ENCODE peak calls at places on chromosomes 5 and 9, in ten cellular contexts. G is body of pancreas, O is left lung, T is testis, M is mammary epithelial cell, U is heart right ventricle, V is ovary, Q is fibroblast of lung, B is ascending aorta, R is GM12878. F is an unnamed sample.
A peak's percentile ranks its signal among the peaks of the same experiment; 100 is the strongest.

GRCh38 chr9:114112778-114113585 is 13.9 kb upstream of the KIF12 start:
- DNase-seq in Q (peak; percentile 64), O (peak; percentile 43), M (peak; percentile 31), T (peak; percentile 96), B (no peak), U (peak; percentile 77), V (peak; percentile 81), G (peak; percentile 77), R (no peak), F (peak; percentile 81)

GRCh38 chr5:138148811-138149210 is 9.6 kb upstream of the NME5 start:
- DNase-seq in B (no peak), R (no peak), G (no peak), Q (peak; percentile 89), V (peak; percentile 26), U (peak; percentile 40), O (peak; percentile 37), M (peak; percentile 75), T (no peak), F (no peak)

GRCh38 chr9:122200960-122201635 is 27.7 kb downstream of the LHX6 start:
- DNase-seq in B (no peak), M (no peak), O (no peak), R (no peak), V (no peak), T (no peak), U (no peak), Q (peak; percentile 39), G (no peak), F (no peak)

GRCh38 chr9:468766-469496 is 254.3 kb downstream of the DOCK8 start:
- DNase-seq in O (no peak), M (no peak), U (peak; percentile 5), G (no peak), Q (no peak), B (no peak), T (no peak), R (peak; percentile 5), V (no peak), F (no peak)

GRCh38 chr9:113910036-113910639 is 34.0 kb downstream of the ZNF618 start:
- DNase-seq in O (no peak), T (no peak), V (no peak), G (peak; percentile 93), Q (no peak), U (no peak), R (no peak), M (no peak), B (no peak), F (no peak)

GRCh38 chr5:177983763-177984564 is 12.1 kb downstream of the PROP1 start:
- DNase-seq in M (no peak), B (no peak), G (no peak), U (no peak), O (no peak), Q (no peak), T (no peak), R (no peak), V (no peak), F (no peak)

GRCh38 chr5:45376463-45376862 is 319.7 kb downstream of the HCN1 start:
- DNase-seq in M (no peak), V (no peak), R (no peak), G (no peak), T (no peak), B (no peak), U (no peak), Q (peak; percentile 21), O (no peak), F (no peak)

GRCh38 chr5:68367717-68368116 is 152.2 kb downstream of the PIK3R1 start:
- DNase-seq in R (no peak), G (no peak), T (no peak), V (no peak), O (no peak), B (no peak), Q (no peak), M (no peak), U (no peak), F (no peak)

GRCh38 chr9:131266301-131267229 is 9.7 kb downstream of the FAM78A start:
- DNase-seq in G (peak; percentile 9), R (no peak), O (no peak), T (peak; percentile 67), M (no peak), B (peak; percentile 5), V (no peak), Q (no peak), U (no peak), F (no peak)

GRCh38 chr9:79104216-79104615 is 467.5 kb upstream of the TLE4 start:
- DNase-seq in M (no peak), B (no peak), T (no peak), O (no peak), V (no peak), G (no peak), U (no peak), Q (no peak), R (no peak), F (no peak)

GRCh38 chr5:95712347-95712958 is 18.7 kb upstream of the RHOBTB3 start:
- DNase-seq in U (no peak), B (no peak), G (no peak), V (no peak), R (no peak), Q (peak; percentile 41), M (peak; percentile 91), O (peak; percentile 46), T (no peak), F (no peak)

GRCh38 chr5:139137703-139138102 is 60.5 kb downstream of the SIL1 start:
- DNase-seq in T (no peak), G (peak; percentile 65), Q (peak; percentile 45), R (no peak), M (peak; percentile 52), V (no peak), B (no peak), U (no peak), O (no peak), F (no peak)

GRCh38 chr5:105828855-105829254 is 1841.9 kb downstream of the EFNA5 start:
- DNase-seq in Q (no peak), G (no peak), M (no peak), V (no peak), O (no peak), R (no peak), B (no peak), U (no peak), T (no peak), F (no peak)
- H3K4me1 ChIP-seq in Q (no peaks in the 10 kb centered on the region), G (peaks cover 7% of the 10 kb centered on the region), M (no peaks in the 10 kb centered on the region), V (no peaks in the 10 kb centered on the region), O (no peaks in the 10 kb centered on the region), R (no peaks in the 10 kb centered on the region), B (no peaks in the 10 kb centered on the region), U (no peaks in the 10 kb centered on the region), T (no peaks in the 10 kb centered on the region), F (no peaks in the 10 kb centered on the region)

GRCh38 chr9:72958485-72959266 is 5.8 kb upstream of the ALDH1A1 start:
- DNase-seq in B (no peak), R (no peak), U (no peak), T (no peak), Q (no peak), G (no peak), O (no peak), V (no peak), M (no peak), F (no peak)

GRCh38 chr9:72954431-72955420 is 1.9 kb upstream of the ALDH1A1 start:
- DNase-seq in M (no peak), B (no peak), O (no peak), T (peak; percentile 41), Q (peak; percentile 43), V (peak; percentile 61), U (no peak), R (no peak), G (peak; percentile 37), F (no peak)

GRCh38 chr9:72960446-72960845 is 7.6 kb upstream of the ALDH1A1 start:
- DNase-seq in O (no peak), V (no peak), G (no peak), Q (no peak), M (peak; percentile 77), B (no peak), T (no peak), R (no peak), U (no peak), F (no peak)
- TF ChIP-seq CTCF in O (no peak), V (no peak), G (peak; percentile 15), Q (no peak), M (peak; percentile 48), B (no peak), T (no peak), R (no peak), U (no peak), F (peak; percentile 9)

GRCh38 chr9:125757834-125758233 is 10.7 kb downstream of the PBX3 start:
- DNase-seq in T (no peak), Q (no peak), V (no peak), M (no peak), G (no peak), O (no peak), U (no peak), R (no peak), B (no peak), F (no peak)
- H3K4me3 ChIP-seq in T (no peak overlapping the region), Q (no peak overlapping the region), V (no peak overlapping the region), M (no peak overlapping the region), G (no peak overlapping the region), O (no peak overlapping the region), U (no peak overlapping the region), R (peak overlapping the region; percentile 44), B (no peak overlapping the region), F (no peak overlapping the region)

GRCh38 chr5:73374520-73375235 is 73.9 kb downstream of the FOXD1 start:
- DNase-seq in Q (peak; percentile 58), R (no peak), B (no peak), O (no peak), U (no peak), G (no peak), V (no peak), M (no peak), T (no peak), F (no peak)

GRCh38 chr5:73376618-73377170 is 71.9 kb downstream of the FOXD1 start:
- DNase-seq in U (no peak), V (no peak), T (no peak), Q (peak; percentile 55), G (no peak), R (no peak), O (no peak), B (no peak), M (peak; percentile 65), F (no peak)

GRCh38 chr5:73370620-73371583 is 77.7 kb downstream of the FOXD1 start:
- DNase-seq in Q (peak; percentile 96), R (no peak), G (no peak), V (no peak), O (no peak), U (no peak), T (no peak), M (peak; percentile 99), B (no peak), F (no peak)

GRCh38 chr5:73375949-73376348 is 72.6 kb downstream of the FOXD1 start:
- DNase-seq in R (no peak), B (no peak), V (no peak), O (no peak), U (no peak), Q (no peak), M (no peak), T (no peak), G (no peak), F (no peak)

DNA sequence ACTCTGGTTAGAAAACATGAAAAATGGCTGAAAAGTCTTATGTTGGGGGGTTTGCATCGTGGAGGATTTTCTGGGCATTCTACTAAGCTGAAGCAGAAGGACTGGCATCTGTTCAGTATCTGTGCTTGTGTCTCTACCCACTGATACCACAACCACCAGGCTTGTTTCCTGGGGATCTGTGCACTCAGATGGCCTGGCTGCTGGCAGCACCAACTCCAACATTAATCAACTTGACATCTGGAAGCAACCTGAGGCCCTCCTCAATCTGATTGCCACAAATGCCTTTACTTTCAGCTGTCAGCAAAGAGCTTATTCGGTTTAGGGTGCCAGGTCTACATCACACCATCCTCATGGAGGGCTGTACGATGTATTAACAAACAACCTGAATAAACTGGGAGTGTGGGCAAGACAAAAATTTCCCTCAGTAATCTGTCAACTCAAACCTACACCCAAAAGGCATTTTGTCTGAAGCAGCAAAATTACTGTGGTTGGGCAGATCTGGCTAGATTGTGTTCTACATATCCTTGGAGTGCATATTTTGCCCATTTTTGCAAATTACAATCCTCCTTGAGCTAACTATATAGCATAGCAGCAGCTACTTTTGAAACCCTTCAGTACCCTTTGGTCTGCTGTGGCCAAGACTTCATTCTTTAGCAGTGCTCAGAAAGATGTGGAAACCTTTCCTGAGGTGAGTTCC is 74.6 kb downstream of the FOXD1 start:
- DNase-seq in U (no peak), R (no peak), M (no peak), V (no peak), O (no peak), T (no peak), G (no peak), Q (no peak), B (no peak), F (no peak)
- H3K4me1 ChIP-seq in U (no peaks in the 10 kb centered on the region), R (no peaks in the 10 kb centered on the region), M (peaks cover 49% of the 10 kb centered on the region), V (no peaks in the 10 kb centered on the region), O (no peaks in the 10 kb centered on the region), T (no peaks in the 10 kb centered on the region), G (no peaks in the 10 kb centered on the region), Q (peaks cover 28% of the 10 kb centered on the region), B (no peaks in the 10 kb centered on the region), F (no peaks in the 10 kb centered on the region)